ENCODE peak calls at places on chromosome 21, in seven cellular contexts. J is hepatocyte, O is Karpas-422, Z is H1, D is MM.1S, A is HepG2, K is GM23248. L is an unnamed sample. For H3K36me3 and H4K20me1, the result is how much of the 10 kb centered on the place peaks cover.

GRCh38 chr21:38322551-38322950 is 65.8 kb downstream of the KCNJ15 start:
- DNase-seq in J (no peak), K (peak), D (no peak), A (no peak), Z (no peak), O (no peak), L (no peak)

GRCh38 chr21:21101911-21102310 is 103.7 kb downstream of the NCAM2 start:
- DNase-seq in Z (no peak), O (peak), K (no peak), A (peak), D (peak), J (peak), L (peak)

GRCh38 chr21:37656899-37657298 is 259.4 kb downstream of the KCNJ6 start:
- DNase-seq in K (no peak), A (no peak), D (no peak), J (no peak), Z (no peak), O (no peak), L (no peak)

GRCh38 chr21:37118187-37118826 is 45.3 kb downstream of the TTC3 start:
- DNase-seq in K (no peak), J (no peak), O (no peak), D (no peak), Z (no peak), A (no peak), L (peak)

GRCh38 chr21:45109831-45110492 is 35.6 kb downstream of the ADARB1 start:
- DNase-seq in J (no peak), D (peak), A (no peak), O (peak), K (no peak), Z (no peak), L (no peak)

GRCh38 chr21:37337831-37338230 is 28.7 kb upstream of the DYRK1A start:
- DNase-seq in Z (no peak), D (no peak), A (no peak), J (no peak), K (peak), O (no peak), L (no peak)

GRCh38 chr21:38544681-38545080 is 46.4 kb upstream of the ERG start:
- DNase-seq in K (peak), D (no peak), Z (no peak), A (no peak), J (peak), O (no peak), L (peak)

GRCh38 chr21:42913461-42913860 is 12.0 kb downstream of the ERVH48-1 start:
- DNase-seq in K (no peak), O (no peak), Z (no peak), J (no peak), A (no peak), D (no peak), L (no peak)

GRCh38 chr21:39348355-39349210 is at the start of gene HMGN1:
- DNase-seq in D (peak), O (peak), A (peak), J (peak), K (peak), Z (peak), L (peak)

GRCh38 chr21:16002872-16003466 is 273.2 kb downstream of the USP25 start:
- DNase-seq in K (peak), O (no peak), J (no peak), D (no peak), Z (no peak), A (no peak), L (peak)

GRCh38 chr21:39080366-39080765 is 102.9 kb downstream of the PSMG1 start:
- DNase-seq in K (no peak), O (no peak), J (no peak), A (no peak), D (no peak), Z (no peak), L (no peak)

GRCh38 chr21:25573409-25574206 is 33.7 kb downstream of the MRPL39 start:
- DNase-seq in Z (no peak), J (peak), K (peak), D (peak), A (peak), O (no peak), L (peak)

GRCh38 chr21:26490771-26491170 is 82.3 kb downstream of the CYYR1 start:
- DNase-seq in D (no peak), O (no peak), J (no peak), K (peak), A (no peak), Z (no peak), L (peak)

GRCh38 chr21:25624511-25624910 is 14.5 kb upstream of the JAM2 start:
- DNase-seq in D (no peak), J (no peak), Z (no peak), O (no peak), K (no peak), A (no peak), L (no peak)

GRCh38 chr21:44780767-44781459 is 20.7 kb downstream of the UBE2G2 start:
- DNase-seq in Z (no peak), O (no peak), D (no peak), K (no peak), A (no peak), J (no peak), L (no peak)

GRCh38 chr21:45138199-45139002 is 64.0 kb downstream of the ADARB1 start:
- DNase-seq in Z (peak), D (peak), K (peak), J (peak), A (peak), O (peak), L (peak)

GRCh38 chr21:26070822-26071425 is 99.6 kb downstream of the APP start:
- DNase-seq in A (no peak), Z (no peak), K (peak), D (no peak), O (no peak), J (peak), L (peak)

GRCh38 chr21:25862596-25862995 is 127.8 kb downstream of the GABPA start:
- DNase-seq in D (peak), Z (no peak), K (peak), A (peak), J (no peak), O (peak), L (peak)

GRCh38 chr21:43932005-43932404 is 67.0 kb downstream of the AGPAT3 start:
- DNase-seq in Z (no peak), D (no peak), A (no peak), J (no peak), O (no peak), K (no peak), L (no peak)

DNA sequence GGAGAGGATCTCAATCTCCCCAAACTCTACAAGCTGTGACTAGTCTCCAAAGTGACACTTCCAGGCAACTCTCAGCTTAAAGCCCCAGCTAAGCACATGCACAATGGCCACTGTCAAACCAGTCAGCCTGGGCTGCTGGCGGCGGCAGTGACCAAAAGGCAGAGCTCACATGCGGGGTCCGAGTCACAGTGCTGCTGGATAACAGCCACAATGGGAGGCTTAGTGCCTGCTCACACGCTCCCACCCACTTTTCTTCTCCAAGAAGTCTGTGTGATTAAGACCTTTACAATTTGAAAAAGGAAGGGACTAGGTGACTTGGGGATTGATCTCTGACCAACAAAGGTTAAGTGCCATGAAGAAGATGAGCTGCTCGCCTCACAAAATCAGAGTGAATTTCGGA is 16.8 kb downstream of the RIPK4 start:
- DNase-seq in D (no peak), A (no peak), J (no peak), O (no peak), Z (no peak), K (peak), L (peak)
- H3K36me3 ChIP-seq in D (under half), A (under half), J (under half), O (under half), Z (under half), K (under half), L (half or more)

DNA sequence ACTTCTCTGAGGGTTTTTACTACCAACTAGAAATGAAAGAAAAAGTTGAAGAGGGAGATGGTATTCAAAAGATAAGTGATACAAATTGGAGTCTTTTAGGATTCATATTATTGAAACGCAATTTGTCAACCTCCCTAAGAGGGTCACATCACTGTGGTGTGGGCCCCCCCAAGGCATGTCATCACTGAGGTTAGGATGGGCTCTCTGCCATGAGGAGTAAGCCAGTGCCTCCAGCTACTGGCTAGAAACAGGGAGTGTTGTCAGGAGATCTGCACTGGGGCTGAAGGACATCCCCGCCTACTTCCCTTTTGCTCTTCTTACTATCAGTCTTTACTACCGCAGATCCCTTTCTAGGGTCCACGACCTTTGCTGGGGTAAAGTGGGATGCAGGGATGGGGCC is 25.9 kb downstream of the ITSN1 start:
- DNase-seq in D (no peak), A (no peak), Z (no peak), O (no peak), K (peak), J (no peak), L (no peak)
- H4K20me1 ChIP-seq in D (under half), A (under half), Z (under half), O (under half), K (under half), J (under half), L (under half)

GRCh38 chr21:46356005-46356338 is 32.0 kb downstream of the PCNT start:
- DNase-seq in K (no peak), A (no peak), Z (no peak), D (no peak), O (no peak), J (no peak), L (no peak)

GRCh38 chr21:46354518-46354917 is 30.6 kb downstream of the PCNT start:
- DNase-seq in Z (no peak), A (no peak), O (no peak), D (peak), J (no peak), K (no peak), L (no peak)

GRCh38 chr21:46354046-46354445 is 30.1 kb downstream of the PCNT start:
- DNase-seq in J (no peak), O (no peak), D (peak), A (no peak), K (no peak), Z (no peak), L (no peak)

GRCh38 chr21:46356494-46357334 is 32.8 kb downstream of the PCNT start:
- DNase-seq in J (no peak), O (peak), K (no peak), Z (no peak), D (peak), A (no peak), L (no peak)

GRCh38 chr21:46355161-46356004 is 31.4 kb downstream of the PCNT start:
- DNase-seq in K (no peak), J (no peak), O (no peak), D (peak), Z (no peak), A (no peak), L (no peak)
- H3K36me3 ChIP-seq in K (under half), J (under half), O (under half), D (under half), Z (half or more), A (under half), L (under half)

GRCh38 chr21:31706562-31706961 is 25.4 kb downstream of the SCAF4 start:
- DNase-seq in A (no peak), Z (no peak), K (no peak), O (no peak), J (no peak), D (no peak), L (no peak)
- H4K20me1 ChIP-seq in A (half or more), Z (under half), K (under half), O (half or more), J (half or more), D (half or more), L (under half)

DNA sequence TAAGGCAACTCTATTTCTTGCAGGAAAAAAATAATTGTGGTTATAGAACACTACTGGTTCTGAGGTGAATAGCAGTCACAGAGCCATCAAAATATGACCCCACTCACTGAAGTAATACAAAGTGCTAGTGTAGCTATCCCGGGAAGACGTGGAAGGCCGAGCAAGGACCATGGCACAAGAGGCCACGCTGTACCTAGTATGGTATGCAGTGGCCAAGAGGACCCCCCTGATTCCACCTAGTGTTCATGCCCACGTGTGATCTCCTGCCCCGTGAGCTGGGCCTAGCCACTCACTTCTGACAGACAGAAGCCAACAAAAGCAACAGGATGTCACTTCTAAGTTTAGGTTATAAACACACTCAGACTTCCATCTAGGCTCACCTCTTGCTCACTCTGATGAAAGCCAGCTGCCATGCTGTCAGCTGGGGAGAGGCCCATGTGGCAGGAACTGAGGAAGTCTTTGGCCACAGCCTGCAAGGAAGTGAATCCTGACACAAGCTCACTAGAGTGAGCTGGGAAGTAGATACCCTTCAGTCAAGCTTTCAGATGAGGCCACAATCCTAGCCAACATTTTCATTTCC is 21.7 kb upstream of the LSS start:
- DNase-seq in K (no peak), J (no peak), O (no peak), A (no peak), D (no peak), Z (no peak), L (no peak)
- H3K36me3 ChIP-seq in K (half or more), J (under half), O (half or more), A (under half), D (under half), Z (half or more), L (half or more)

DNA sequence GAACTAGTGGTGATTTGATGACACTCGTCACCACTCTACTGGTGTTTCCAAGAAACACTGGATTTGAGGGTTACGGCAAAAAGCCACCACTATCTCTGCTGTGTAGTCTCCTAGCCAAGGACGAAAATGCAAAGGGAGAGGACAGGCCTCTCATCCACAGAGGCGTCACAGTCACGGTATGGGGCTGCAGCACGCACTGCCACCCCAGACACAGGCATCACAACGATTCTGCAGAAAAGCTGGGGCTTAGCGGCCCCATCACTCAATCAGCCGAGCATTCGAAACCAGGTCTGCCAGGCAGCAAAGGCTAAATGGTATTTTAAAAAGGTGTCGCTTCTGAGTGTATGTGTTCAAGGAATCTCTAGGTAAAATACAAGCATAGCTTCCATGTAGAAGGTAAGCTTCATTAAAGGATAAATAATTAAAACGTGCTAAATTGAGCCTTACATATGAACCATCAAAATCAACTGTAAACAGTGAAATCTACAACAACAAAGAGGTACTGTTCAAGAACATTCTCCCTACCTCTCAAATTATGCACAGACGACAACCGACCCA is 1.4 kb downstream of the RIPK4 start:
- DNase-seq in Z (no peak), D (no peak), J (no peak), A (no peak), K (no peak), O (no peak), L (no peak)
- H4K20me1 ChIP-seq in Z (under half), D (under half), J (half or more), A (half or more), K (under half), O (under half), L (half or more)

GRCh38 chr21:27513825-27514224 is 546.9 kb upstream of the ADAMTS5 start:
- DNase-seq in K (no peak), O (no peak), D (no peak), J (no peak), Z (no peak), A (no peak), L (no peak)
- H3K36me3 ChIP-seq in K (under half), O (under half), D (under half), J (under half), Z (under half), A (under half), L (under half)

DNA sequence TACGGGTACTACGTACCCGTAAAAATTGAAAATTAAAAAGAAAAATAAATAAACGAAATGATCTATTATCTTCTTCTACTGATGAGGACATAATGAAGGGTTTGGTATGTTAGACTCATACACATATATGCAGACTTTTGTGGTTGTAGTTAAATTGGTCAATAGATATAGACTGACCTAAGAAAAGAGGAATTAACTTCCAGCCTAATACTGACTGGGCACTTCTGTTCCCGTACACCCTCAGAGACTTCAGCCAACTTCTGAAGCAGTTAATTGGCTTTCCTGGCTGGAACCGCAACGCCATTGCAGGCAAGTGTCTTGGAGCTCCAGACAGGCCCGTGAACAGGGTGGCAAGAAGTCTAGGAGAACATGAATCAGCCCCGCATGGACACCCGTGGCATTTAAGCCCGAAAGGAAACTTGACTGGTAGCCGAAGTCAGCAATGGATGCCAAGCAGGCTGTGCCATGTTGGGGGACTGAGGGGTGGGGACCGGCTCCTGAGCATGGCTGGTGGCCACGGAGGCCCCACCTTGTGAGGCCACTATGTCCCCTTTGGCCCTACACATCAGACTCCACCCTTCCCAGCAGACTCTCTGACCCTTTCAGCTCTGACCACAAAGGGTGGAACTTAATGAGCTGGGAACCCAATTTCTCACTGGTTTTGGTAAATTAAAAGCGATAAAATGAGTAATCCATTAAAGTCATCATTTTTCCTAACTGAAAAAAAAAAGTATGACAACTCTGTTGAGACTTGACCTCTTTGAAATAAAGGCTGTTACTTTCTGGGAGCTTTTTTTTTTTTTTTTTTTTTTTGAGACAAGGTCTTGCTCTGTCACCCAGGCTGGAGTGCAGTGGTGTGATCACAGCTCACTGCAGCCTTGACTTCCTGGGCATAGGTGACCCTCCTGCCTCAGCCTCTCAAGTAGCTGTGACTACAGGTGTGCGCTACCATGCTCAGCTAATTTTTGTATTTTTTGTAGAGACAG is 54.2 kb downstream of the RUNX1 start:
- DNase-seq in K (peak), J (no peak), A (no peak), O (no peak), D (no peak), Z (no peak), L (no peak)
- H4K20me1 ChIP-seq in K (under half), J (under half), A (under half), O (under half), D (under half), Z (under half), L (under half)

GRCh38 chr21:35404247-35404646 is 355.1 kb upstream of the RUNX1 start:
- DNase-seq in J (no peak), K (no peak), O (no peak), A (no peak), D (no peak), Z (no peak), L (no peak)
- H3K36me3 ChIP-seq in J (under half), K (under half), O (under half), A (under half), D (under half), Z (under half), L (under half)

L was measured in PC-3.